ENCODE peak calls at places on chromosomes 5 and 9, in six cellular contexts. One of them, this sample, is unnamed.

GRCh38 chr5:31889131-31889561 is 250.2 kb downstream of the PDZD2 start:
- DNase-seq in psoas muscle: no peak
- DNase-seq in activated T-cell treated with anti-CD3 and anti-CD28 coated beads for 1 hour: no peak
- DNase-seq in KG1: no peak
- DNase-seq in HuH-7.5: no peak
- DNase-seq in activated naive CD8-positive, alpha-beta T cell treated with anti-CD3 and anti-CD28 coated beads, Interleukin-2, amount 50 U/mL, for 24 hours: no peak
- DNase-seq in this sample: no peak

GRCh38 chr5:55855509-55855908 is 4.4 kb downstream of the IL31RA start:
- DNase-seq in psoas muscle: no peak
- DNase-seq in activated T-cell treated with anti-CD3 and anti-CD28 coated beads for 1 hour: no peak
- DNase-seq in KG1: no peak
- DNase-seq in HuH-7.5: no peak
- DNase-seq in activated naive CD8-positive, alpha-beta T cell treated with anti-CD3 and anti-CD28 coated beads, Interleukin-2, amount 50 U/mL, for 24 hours: no peak
- DNase-seq in this sample: no peak

GRCh38 chr5:142308358-142308757 is 16.5 kb downstream of the SPRY4 start:
- DNase-seq in psoas muscle: no peak
- DNase-seq in activated T-cell treated with anti-CD3 and anti-CD28 coated beads for 1 hour: no peak
- DNase-seq in KG1: no peak
- DNase-seq in HuH-7.5: no peak
- DNase-seq in activated naive CD8-positive, alpha-beta T cell treated with anti-CD3 and anti-CD28 coated beads, Interleukin-2, amount 50 U/mL, for 24 hours: no peak
- DNase-seq in this sample: no peak

GRCh38 chr5:179250561-179251225 is 94.6 kb downstream of the ADAMTS2 start:
- DNase-seq in psoas muscle: no peak
- DNase-seq in activated T-cell treated with anti-CD3 and anti-CD28 coated beads for 1 hour: no peak
- DNase-seq in KG1: no peak
- DNase-seq in HuH-7.5: no peak
- DNase-seq in activated naive CD8-positive, alpha-beta T cell treated with anti-CD3 and anti-CD28 coated beads, Interleukin-2, amount 50 U/mL, for 24 hours: no peak
- DNase-seq in this sample: no peak

GRCh38 chr9:72882117-72882775 is 70.6 kb downstream of the ALDH1A1 start:
- DNase-seq in psoas muscle: peak
- DNase-seq in activated T-cell treated with anti-CD3 and anti-CD28 coated beads for 1 hour: no peak
- DNase-seq in KG1: no peak
- DNase-seq in HuH-7.5: no peak
- DNase-seq in activated naive CD8-positive, alpha-beta T cell treated with anti-CD3 and anti-CD28 coated beads, Interleukin-2, amount 50 U/mL, for 24 hours: no peak
- DNase-seq in this sample: no peak

GRCh38 chr9:91211919-91212318 is 149.8 kb downstream of the AUH start:
- DNase-seq in psoas muscle: no peak
- DNase-seq in activated T-cell treated with anti-CD3 and anti-CD28 coated beads for 1 hour: no peak
- DNase-seq in KG1: no peak
- DNase-seq in HuH-7.5: no peak
- DNase-seq in activated naive CD8-positive, alpha-beta T cell treated with anti-CD3 and anti-CD28 coated beads, Interleukin-2, amount 50 U/mL, for 24 hours: no peak
- DNase-seq in this sample: no peak

GRCh38 chr5:39164529-39165402 is 54.6 kb downstream of the FYB1 start:
- DNase-seq in psoas muscle: no peak
- DNase-seq in activated T-cell treated with anti-CD3 and anti-CD28 coated beads for 1 hour: no peak
- DNase-seq in KG1: no peak
- DNase-seq in HuH-7.5: no peak
- DNase-seq in activated naive CD8-positive, alpha-beta T cell treated with anti-CD3 and anti-CD28 coated beads, Interleukin-2, amount 50 U/mL, for 24 hours: no peak
- DNase-seq in this sample: no peak

GRCh38 chr5:146719179-146719578 is 159.4 kb downstream of the PPP2R2B start:
- DNase-seq in psoas muscle: no peak
- DNase-seq in activated T-cell treated with anti-CD3 and anti-CD28 coated beads for 1 hour: no peak
- DNase-seq in KG1: no peak
- DNase-seq in HuH-7.5: no peak
- DNase-seq in activated naive CD8-positive, alpha-beta T cell treated with anti-CD3 and anti-CD28 coated beads, Interleukin-2, amount 50 U/mL, for 24 hours: no peak
- DNase-seq in this sample: no peak

GRCh38 chr5:112412370-112412769 is 6.7 kb downstream of the EPB41L4A start:
- DNase-seq in psoas muscle: no peak
- DNase-seq in activated T-cell treated with anti-CD3 and anti-CD28 coated beads for 1 hour: no peak
- DNase-seq in KG1: no peak
- DNase-seq in HuH-7.5: no peak
- DNase-seq in activated naive CD8-positive, alpha-beta T cell treated with anti-CD3 and anti-CD28 coated beads, Interleukin-2, amount 50 U/mL, for 24 hours: no peak
- DNase-seq in this sample: no peak

GRCh38 chr9:104263942-104264341 is 169.8 kb downstream of the SMC2 start:
- DNase-seq in psoas muscle: no peak
- DNase-seq in activated T-cell treated with anti-CD3 and anti-CD28 coated beads for 1 hour: no peak
- DNase-seq in KG1: no peak
- DNase-seq in HuH-7.5: no peak
- DNase-seq in activated naive CD8-positive, alpha-beta T cell treated with anti-CD3 and anti-CD28 coated beads, Interleukin-2, amount 50 U/mL, for 24 hours: no peak
- DNase-seq in this sample: no peak

GRCh38 chr5:142906863-142907671 is 136.9 kb downstream of the ARHGAP26 start:
- DNase-seq in psoas muscle: peak
- DNase-seq in activated T-cell treated with anti-CD3 and anti-CD28 coated beads for 1 hour: no peak
- DNase-seq in KG1: no peak
- DNase-seq in HuH-7.5: no peak
- DNase-seq in activated naive CD8-positive, alpha-beta T cell treated with anti-CD3 and anti-CD28 coated beads, Interleukin-2, amount 50 U/mL, for 24 hours: no peak
- DNase-seq in this sample: no peak

GRCh38 chr9:21104787-21105186 is 27.0 kb upstream of the IFNB1 start:
- DNase-seq in psoas muscle: no peak
- DNase-seq in activated T-cell treated with anti-CD3 and anti-CD28 coated beads for 1 hour: no peak
- DNase-seq in KG1: no peak
- DNase-seq in HuH-7.5: no peak
- DNase-seq in activated naive CD8-positive, alpha-beta T cell treated with anti-CD3 and anti-CD28 coated beads, Interleukin-2, amount 50 U/mL, for 24 hours: no peak
- DNase-seq in this sample: no peak

GRCh38 chr5:36367524-36367923 is 65.8 kb upstream of the RANBP3L start:
- DNase-seq in psoas muscle: no peak
- DNase-seq in activated T-cell treated with anti-CD3 and anti-CD28 coated beads for 1 hour: no peak
- DNase-seq in KG1: no peak
- DNase-seq in HuH-7.5: no peak
- DNase-seq in activated naive CD8-positive, alpha-beta T cell treated with anti-CD3 and anti-CD28 coated beads, Interleukin-2, amount 50 U/mL, for 24 hours: no peak
- DNase-seq in this sample: peak

GRCh38 chr9:70406446-70406862 is 8.0 kb downstream of the KLF9 start:
- DNase-seq in psoas muscle: no peak
- DNase-seq in activated T-cell treated with anti-CD3 and anti-CD28 coated beads for 1 hour: no peak
- DNase-seq in KG1: no peak
- DNase-seq in HuH-7.5: no peak
- DNase-seq in activated naive CD8-positive, alpha-beta T cell treated with anti-CD3 and anti-CD28 coated beads, Interleukin-2, amount 50 U/mL, for 24 hours: peak
- DNase-seq in this sample: no peak

GRCh38 chr5:138138949-138139775 is at the start of gene NME5:
- DNase-seq in psoas muscle: peak
- DNase-seq in activated T-cell treated with anti-CD3 and anti-CD28 coated beads for 1 hour: no peak
- DNase-seq in KG1: no peak
- DNase-seq in HuH-7.5: no peak
- DNase-seq in activated naive CD8-positive, alpha-beta T cell treated with anti-CD3 and anti-CD28 coated beads, Interleukin-2, amount 50 U/mL, for 24 hours: peak
- DNase-seq in this sample: peak

GRCh38 chr9:99108131-99108530 is 3.2 kb downstream of the TGFBR1 start:
- DNase-seq in psoas muscle: no peak
- DNase-seq in activated T-cell treated with anti-CD3 and anti-CD28 coated beads for 1 hour: no peak
- DNase-seq in KG1: no peak
- DNase-seq in HuH-7.5: no peak
- DNase-seq in activated naive CD8-positive, alpha-beta T cell treated with anti-CD3 and anti-CD28 coated beads, Interleukin-2, amount 50 U/mL, for 24 hours: no peak
- DNase-seq in this sample: no peak

GRCh38 chr5:130109152-130109551 is 204.9 kb downstream of the CHSY3 start:
- DNase-seq in psoas muscle: no peak
- DNase-seq in activated T-cell treated with anti-CD3 and anti-CD28 coated beads for 1 hour: no peak
- DNase-seq in KG1: no peak
- DNase-seq in HuH-7.5: peak
- DNase-seq in activated naive CD8-positive, alpha-beta T cell treated with anti-CD3 and anti-CD28 coated beads, Interleukin-2, amount 50 U/mL, for 24 hours: no peak
- DNase-seq in this sample: no peak

GRCh38 chr5:134226441-134227192 is 744 bp upstream of the PPP2CA start:
- DNase-seq in psoas muscle: no peak
- DNase-seq in activated T-cell treated with anti-CD3 and anti-CD28 coated beads for 1 hour: peak
- DNase-seq in KG1: no peak
- DNase-seq in HuH-7.5: peak
- DNase-seq in activated naive CD8-positive, alpha-beta T cell treated with anti-CD3 and anti-CD28 coated beads, Interleukin-2, amount 50 U/mL, for 24 hours: no peak
- DNase-seq in this sample: no peak

GRCh38 chr5:129971684-129972083 is 67.4 kb downstream of the CHSY3 start:
- DNase-seq in psoas muscle: no peak
- DNase-seq in activated T-cell treated with anti-CD3 and anti-CD28 coated beads for 1 hour: no peak
- DNase-seq in KG1: no peak
- DNase-seq in HuH-7.5: no peak
- DNase-seq in activated naive CD8-positive, alpha-beta T cell treated with anti-CD3 and anti-CD28 coated beads, Interleukin-2, amount 50 U/mL, for 24 hours: no peak
- DNase-seq in this sample: no peak

GRCh38 chr5:174612686-174613085 is 111.7 kb upstream of the MSX2 start:
- DNase-seq in psoas muscle: peak
- DNase-seq in activated T-cell treated with anti-CD3 and anti-CD28 coated beads for 1 hour: no peak
- DNase-seq in KG1: no peak
- DNase-seq in HuH-7.5: no peak
- DNase-seq in activated naive CD8-positive, alpha-beta T cell treated with anti-CD3 and anti-CD28 coated beads, Interleukin-2, amount 50 U/mL, for 24 hours: no peak
- DNase-seq in this sample: no peak

GRCh38 chr9:136052433-136052880 is 42.6 kb downstream of the NACC2 start:
- DNase-seq in psoas muscle: no peak
- DNase-seq in activated T-cell treated with anti-CD3 and anti-CD28 coated beads for 1 hour: no peak
- DNase-seq in KG1: no peak
- DNase-seq in HuH-7.5: no peak
- DNase-seq in activated naive CD8-positive, alpha-beta T cell treated with anti-CD3 and anti-CD28 coated beads, Interleukin-2, amount 50 U/mL, for 24 hours: no peak
- DNase-seq in this sample: peak

GRCh38 chr5:133371371-133372155 is 240.8 kb downstream of the FSTL4 start:
- DNase-seq in psoas muscle: no peak
- DNase-seq in activated T-cell treated with anti-CD3 and anti-CD28 coated beads for 1 hour: no peak
- DNase-seq in KG1: no peak
- DNase-seq in HuH-7.5: no peak
- DNase-seq in activated naive CD8-positive, alpha-beta T cell treated with anti-CD3 and anti-CD28 coated beads, Interleukin-2, amount 50 U/mL, for 24 hours: no peak
- DNase-seq in this sample: no peak

This sample was measured in HFFc6.